ENCODE peak calls at places on chromosomes 1 and 21, in four cellular contexts. S is K562, B is H1, M is HepG2. Q is an unnamed sample.

GRCh38 chr1:169113613-169114119 is 7.2 kb downstream of the ATP1B1 start:
- DNase-seq in S (no peak), B (peak), M (peak), Q (peak)

GRCh38 chr1:201171063-201172036 is 17.1 kb upstream of the TMEM9 start:
- DNase-seq in S (peak), B (no peak), M (peak), Q (peak)

GRCh38 chr1:75035536-75035935 is 98.7 kb upstream of the LHX8 start:
- DNase-seq in S (no peak), B (no peak), M (no peak), Q (no peak)

GRCh38 chr1:200875416-200875815 is 2.6 kb downstream of the GPR25 start:
- DNase-seq in S (no peak), B (no peak), M (no peak), Q (no peak)

GRCh38 chr1:84387480-84388163 is 10.7 kb upstream of the DNASE2B start:
- DNase-seq in S (peak), B (no peak), M (no peak), Q (no peak)

GRCh38 chr1:6102227-6102845 is 56.6 kb downstream of the KCNAB2 start:
- DNase-seq in S (no peak), B (no peak), M (no peak), Q (no peak)

GRCh38 chr21:43644609-43645008 is 14.7 kb downstream of the HSF2BP start:
- DNase-seq in S (no peak), B (no peak), M (no peak), Q (no peak)

GRCh38 chr1:65525297-65526048 is 105.0 kb downstream of the LEPR start:
- DNase-seq in S (peak), B (no peak), M (no peak), Q (no peak)

GRCh38 chr1:15033264-15033663 is 120.3 kb upstream of the TMEM51 start:
- DNase-seq in S (no peak), B (no peak), M (no peak), Q (no peak)

GRCh38 chr1:109765896-109766615 is 2.3 kb upstream of the EPS8L3 start:
- DNase-seq in S (no peak), B (no peak), M (no peak), Q (no peak)

GRCh38 chr1:38114231-38114630 is 67.6 kb upstream of the POU3F1 start:
- DNase-seq in S (no peak), B (no peak), M (no peak), Q (no peak)

GRCh38 chr1:76162254-76162653 is 87.7 kb downstream of the ST6GALNAC3 start:
- DNase-seq in S (no peak), B (no peak), M (no peak), Q (no peak)

DNA sequence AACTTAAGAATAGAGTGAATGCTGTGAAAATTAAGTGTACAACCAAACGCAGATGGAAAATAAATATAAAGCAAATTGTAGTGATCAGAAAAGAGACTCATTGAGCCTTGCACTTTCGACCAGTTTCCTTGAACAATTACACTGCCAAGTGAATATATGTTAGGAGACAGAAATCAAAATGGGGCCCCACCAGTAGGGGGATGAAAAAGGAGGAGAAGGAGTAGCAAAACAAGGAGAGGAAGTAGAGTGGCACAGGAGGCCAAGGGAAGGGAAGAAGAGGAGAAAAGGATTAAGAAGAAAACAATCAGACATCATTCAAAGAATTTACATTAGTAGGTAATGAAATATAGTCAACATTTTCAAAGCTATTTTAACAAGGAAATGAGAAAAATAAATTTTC is 1770.6 kb downstream of the PLA2G4A start:
- DNase-seq in S (no peak), B (no peak), M (no peak), Q (no peak)
- TF ChIP-seq SRF in S (no peak), B (no peak), M (no peak), Q (no peak)

GRCh38 chr21:45026066-45026745 is 48.2 kb upstream of the ADARB1 start:
- DNase-seq in S (no peak), B (no peak), M (no peak), Q (no peak)
- TF ChIP-seq SRF in S (no peak), B (no peak), M (no peak), Q (no peak)

GRCh38 chr21:37986000-37986399 is 69.7 kb upstream of the KCNJ6 start:
- DNase-seq in S (no peak), B (no peak), M (no peak), Q (no peak)

GRCh38 chr21:37986751-37987399 is 70.6 kb upstream of the KCNJ6 start:
- DNase-seq in S (no peak), B (no peak), M (no peak), Q (no peak)

GRCh38 chr21:37984416-37984815 is 68.2 kb upstream of the KCNJ6 start:
- DNase-seq in S (no peak), B (no peak), M (no peak), Q (no peak)

GRCh38 chr21:37983336-37984095 is 67.3 kb upstream of the KCNJ6 start:
- DNase-seq in S (no peak), B (no peak), M (no peak), Q (no peak)

DNA sequence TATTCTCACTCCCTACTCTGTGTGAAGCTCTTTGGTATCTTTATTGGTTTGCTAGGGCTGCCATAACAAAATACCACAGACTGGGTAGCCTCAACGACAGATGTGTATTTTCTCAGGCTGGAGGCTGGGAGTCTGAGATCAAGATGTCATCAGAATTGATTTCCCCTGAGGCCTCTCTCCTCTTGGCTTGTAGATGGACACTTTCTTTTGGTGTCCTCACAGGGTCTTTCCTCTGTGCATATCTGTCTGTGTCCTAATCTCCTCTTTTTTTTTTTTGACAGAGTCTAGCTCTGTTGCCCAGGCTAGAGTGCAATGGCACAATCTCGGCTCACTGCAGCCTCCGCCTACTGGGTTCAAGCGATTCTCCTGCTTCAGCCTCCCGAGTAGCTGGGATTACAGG is 71.4 kb upstream of the KCNJ6 start:
- DNase-seq in S (no peak), B (no peak), M (no peak), Q (no peak)
- TF ChIP-seq SRF in S (no peak), B (no peak), M (no peak), Q (no peak)

GRCh38 chr1:227390525-227390924 is 72.2 kb upstream of the CDC42BPA start:
- DNase-seq in S (no peak), B (no peak), M (no peak), Q (no peak)
- TF ChIP-seq SRF in S (no peak), B (no peak), M (no peak), Q (no peak)

GRCh38 chr1:39132505-39133339 is 71.8 kb upstream of the MACF1 start:
- DNase-seq in S (peak), B (peak), M (peak), Q (peak)
- TF ChIP-seq SRF in S (peak), B (no peak), M (no peak), Q (no peak)

GRCh38 chr1:17564458-17565393 is 25.2 kb downstream of the ARHGEF10L start:
- DNase-seq in S (no peak), B (no peak), M (peak), Q (no peak)
- TF ChIP-seq SRF in S (no peak), B (no peak), M (no peak), Q (no peak)

GRCh38 chr1:21619041-21619947 is 49.9 kb downstream of the RAP1GAP start:
- DNase-seq in S (peak), B (no peak), M (no peak), Q (no peak)

GRCh38 chr1:21621051-21621450 is 48.1 kb downstream of the RAP1GAP start:
- DNase-seq in S (no peak), B (no peak), M (no peak), Q (no peak)

GRCh38 chr1:21620011-21620410 is 49.1 kb downstream of the RAP1GAP start:
- DNase-seq in S (no peak), B (no peak), M (no peak), Q (no peak)

GRCh38 chr1:21621761-21622436 is 47.3 kb downstream of the RAP1GAP start:
- DNase-seq in S (no peak), B (no peak), M (no peak), Q (no peak)

DNA sequence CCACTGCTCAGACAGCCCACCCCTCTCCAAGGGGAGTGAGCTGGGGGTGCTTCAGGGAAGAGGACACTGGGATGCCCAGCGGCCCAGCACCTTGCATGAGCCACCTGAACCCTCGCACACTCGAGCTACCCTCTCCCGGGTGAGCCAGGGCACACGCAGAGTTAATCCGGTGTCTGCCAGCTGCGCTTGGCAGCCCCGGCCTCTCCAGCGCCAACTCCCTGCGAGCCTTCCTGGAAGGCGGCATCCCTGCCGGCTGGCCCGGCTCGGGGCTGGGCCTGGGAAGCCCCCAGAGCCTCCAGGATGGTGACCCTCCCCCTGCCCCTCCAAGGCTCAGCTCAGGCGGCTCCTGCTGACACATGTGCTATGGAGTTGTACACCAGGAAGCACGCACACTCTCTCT is 48.7 kb downstream of the RAP1GAP start:
- DNase-seq in S (no peak), B (no peak), M (no peak), Q (no peak)
- TF ChIP-seq SRF in S (no peak), B (no peak), M (no peak), Q (no peak)